ENCODE peak calls at places on chromosomes 2 and 18, in four cellular contexts. One of them, this sample, is unnamed.

GRCh38 chr2:65282492-65283053 is 54.9 kb downstream of the ACTR2 start:
- DNase-seq in spleen: no peak
- DNase-seq in tibial nerve: no peak
- DNase-seq in fibroblast of lung: no peak
- DNase-seq in this sample: no peak

GRCh38 chr2:132384491-132385186 is 32.0 kb upstream of the GPR39 start:
- DNase-seq in spleen: no peak
- DNase-seq in tibial nerve: no peak
- DNase-seq in fibroblast of lung: no peak
- DNase-seq in this sample: no peak

GRCh38 chr18:77262655-77263470 is 13.2 kb downstream of the GALR1 start:
- DNase-seq in spleen: no peak
- DNase-seq in tibial nerve: no peak
- DNase-seq in fibroblast of lung: no peak
- DNase-seq in this sample: peak; percentile 44

GRCh38 chr18:12776821-12777471 is 74.1 kb downstream of the PSMG2 start:
- DNase-seq in spleen: peak; percentile 77
- DNase-seq in tibial nerve: no peak
- DNase-seq in fibroblast of lung: no peak
- DNase-seq in this sample: no peak

GRCh38 chr2:17373041-17373440 is 145.2 kb downstream of the RAD51AP2 start:
- DNase-seq in spleen: no peak
- DNase-seq in tibial nerve: no peak
- DNase-seq in fibroblast of lung: peak; percentile 34
- DNase-seq in this sample: no peak

GRCh38 chr2:86790828-86791561 is at the start of gene CD8A:
- DNase-seq in spleen: peak; percentile 85
- DNase-seq in tibial nerve: no peak
- DNase-seq in fibroblast of lung: peak; percentile 20
- DNase-seq in this sample: no peak

GRCh38 chr2:5474716-5475115 is 217.5 kb upstream of the SOX11 start:
- DNase-seq in spleen: no peak
- DNase-seq in tibial nerve: no peak
- DNase-seq in fibroblast of lung: no peak
- DNase-seq in this sample: no peak

GRCh38 chr2:223270538-223270937 is 218.5 kb downstream of the KCNE4 start:
- DNase-seq in spleen: no peak
- DNase-seq in tibial nerve: no peak
- DNase-seq in fibroblast of lung: no peak
- DNase-seq in this sample: no peak

GRCh38 chr2:186256540-186256939 is 229.5 kb upstream of the ZC3H15 start:
- DNase-seq in spleen: no peak
- DNase-seq in tibial nerve: no peak
- DNase-seq in fibroblast of lung: peak; percentile 66
- DNase-seq in this sample: no peak

GRCh38 chr2:161306919-161307318 is 1.3 kb upstream of the PSMD14 start:
- DNase-seq in spleen: no peak
- DNase-seq in tibial nerve: no peak
- DNase-seq in fibroblast of lung: no peak
- DNase-seq in this sample: no peak

GRCh38 chr2:238104071-238104511 is 4.0 kb downstream of the ESPNL start:
- DNase-seq in spleen: peak; percentile 69
- DNase-seq in tibial nerve: peak; percentile 1
- DNase-seq in fibroblast of lung: no peak
- DNase-seq in this sample: no peak

GRCh38 chr2:225735844-225736243 is 336.3 kb downstream of the NYAP2 start:
- DNase-seq in spleen: no peak
- DNase-seq in tibial nerve: no peak
- DNase-seq in fibroblast of lung: peak; percentile 97
- DNase-seq in this sample: no peak

GRCh38 chr2:240833724-240834285 is 13.8 kb upstream of the KIF1A start:
- DNase-seq in spleen: no peak
- DNase-seq in tibial nerve: no peak
- DNase-seq in fibroblast of lung: no peak
- DNase-seq in this sample: no peak

GRCh38 chr2:61470122-61470951 is 550 bp downstream of the USP34 start:
- DNase-seq in spleen: peak; percentile 96
- DNase-seq in tibial nerve: peak; percentile 80
- DNase-seq in fibroblast of lung: no peak
- DNase-seq in this sample: peak; percentile 84

GRCh38 chr2:217095511-217096205 is 235.8 kb upstream of the TNP1 start:
- DNase-seq in spleen: no peak
- DNase-seq in tibial nerve: no peak
- DNase-seq in fibroblast of lung: no peak
- DNase-seq in this sample: no peak

GRCh38 chr2:11977766-11978524 is 231.5 kb downstream of the LPIN1 start:
- DNase-seq in spleen: no peak
- DNase-seq in tibial nerve: no peak
- DNase-seq in fibroblast of lung: no peak
- DNase-seq in this sample: peak; percentile 33

GRCh38 chr18:68676913-68677312 is 38.0 kb downstream of the TMX3 start:
- DNase-seq in spleen: no peak
- DNase-seq in tibial nerve: no peak
- DNase-seq in fibroblast of lung: peak; percentile 39
- DNase-seq in this sample: no peak

GRCh38 chr2:14827226-14828023 is 194.9 kb downstream of the LRATD1 start:
- DNase-seq in spleen: no peak
- DNase-seq in tibial nerve: no peak
- DNase-seq in fibroblast of lung: no peak
- DNase-seq in this sample: no peak

GRCh38 chr2:219452361-219453317 is 18.0 kb downstream of the SPEG start:
- DNase-seq in spleen: no peak
- DNase-seq in tibial nerve: no peak
- DNase-seq in fibroblast of lung: peak; percentile 90
- DNase-seq in this sample: peak; percentile 93

GRCh38 chr2:98134138-98134537 is 47.2 kb downstream of the VWA3B start:
- DNase-seq in spleen: peak; percentile 87
- DNase-seq in tibial nerve: no peak
- DNase-seq in fibroblast of lung: no peak
- DNase-seq in this sample: no peak

GRCh38 chr18:46627136-46627535 is 29.9 kb downstream of the LOXHD1 start:
- DNase-seq in spleen: no peak
- DNase-seq in tibial nerve: no peak
- DNase-seq in fibroblast of lung: no peak
- DNase-seq in this sample: no peak

GRCh38 chr2:124281556-124281955 is 256.5 kb downstream of the CNTNAP5 start:
- DNase-seq in spleen: no peak
- DNase-seq in tibial nerve: peak; percentile 15
- DNase-seq in fibroblast of lung: no peak
- DNase-seq in this sample: no peak

DNA sequence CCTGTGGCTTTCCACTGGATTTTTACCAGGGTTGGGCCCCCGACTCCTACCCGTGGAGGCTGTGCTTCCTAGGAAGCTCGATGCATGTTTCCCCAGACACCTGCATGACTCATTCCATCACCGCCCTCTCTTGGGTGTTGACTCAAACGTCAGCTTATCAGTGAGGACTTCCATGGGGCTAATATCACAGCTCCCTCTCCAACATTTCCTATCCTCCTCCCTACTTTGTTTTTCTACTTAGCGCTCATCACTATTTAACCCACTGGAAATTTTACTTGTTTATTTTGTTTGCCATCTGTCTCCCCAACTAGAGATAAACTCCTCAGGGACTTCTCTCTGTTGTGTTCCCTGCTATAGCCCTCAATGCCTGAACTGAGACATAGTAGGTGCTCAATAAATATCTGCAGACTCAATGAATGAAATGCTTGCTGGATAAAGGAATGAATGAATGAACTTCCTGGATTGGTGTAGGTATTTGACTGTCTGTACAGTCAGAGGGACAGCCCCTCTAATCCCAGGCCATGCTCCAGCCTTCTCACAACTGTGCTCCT is 89.7 kb upstream of the MSH2 start:
- DNase-seq in spleen: peak; percentile 43
- DNase-seq in tibial nerve: no peak
- DNase-seq in fibroblast of lung: no peak
- DNase-seq in this sample: peak; percentile 39
- H3K4me1 ChIP-seq in spleen: peaks cover 40% of the 10 kb centered on the region
- H3K4me1 ChIP-seq in tibial nerve: peaks cover 14% of the 10 kb centered on the region
- H3K4me1 ChIP-seq in fibroblast of lung: peaks cover 5% of the 10 kb centered on the region
- H3K4me1 ChIP-seq in this sample: peaks cover 26% of the 10 kb centered on the region

GRCh38 chr2:20050712-20051517 is 513 bp downstream of the LAPTM4A start:
- DNase-seq in spleen: peak; percentile 84
- DNase-seq in tibial nerve: no peak
- DNase-seq in fibroblast of lung: peak; percentile 78
- DNase-seq in this sample: peak; percentile 54
- H3K4me1 ChIP-seq in spleen: peaks cover 57% of the 10 kb centered on the region
- H3K4me1 ChIP-seq in tibial nerve: peaks cover 14% of the 10 kb centered on the region
- H3K4me1 ChIP-seq in fibroblast of lung: peaks cover 3% of the 10 kb centered on the region
- H3K4me1 ChIP-seq in this sample: peaks cover under 1% of the 10 kb centered on the region

GRCh38 chr2:68762665-68763064 is 28.1 kb downstream of the ARHGAP25 start:
- DNase-seq in spleen: no peak
- DNase-seq in tibial nerve: no peak
- DNase-seq in fibroblast of lung: no peak
- DNase-seq in this sample: no peak
- H3K4me1 ChIP-seq in spleen: peaks cover 97% of the 10 kb centered on the region
- H3K4me1 ChIP-seq in tibial nerve: peaks cover 17% of the 10 kb centered on the region
- H3K4me1 ChIP-seq in fibroblast of lung: peaks cover 9% of the 10 kb centered on the region
- H3K4me1 ChIP-seq in this sample: no peaks in the 10 kb centered on the region

DNA sequence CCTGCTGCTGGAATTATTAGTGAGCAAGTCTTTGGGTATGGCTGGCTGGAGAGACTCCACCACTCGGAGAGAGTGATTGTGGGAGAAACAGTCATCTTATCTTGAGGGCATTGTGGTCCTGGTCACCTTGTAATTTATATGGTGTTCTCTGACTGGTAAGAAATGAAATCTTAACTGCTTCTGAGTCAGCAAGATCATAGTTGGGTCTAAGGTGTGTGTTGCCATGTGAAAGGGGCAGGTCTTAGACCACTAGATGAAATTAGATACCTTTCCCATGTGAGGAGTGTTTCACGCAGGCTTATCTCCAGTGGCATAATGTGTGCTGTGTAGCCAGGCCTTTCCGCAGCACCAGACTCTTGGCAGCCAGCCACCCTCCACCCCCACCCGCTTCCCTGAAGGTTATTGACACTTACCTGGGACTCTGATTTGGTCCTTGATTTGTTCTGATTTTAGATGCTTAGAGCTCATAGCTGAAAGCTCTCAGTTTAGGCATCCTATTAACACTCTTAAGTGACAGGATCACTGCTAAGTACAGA is 7.7 kb downstream of the MAPRE3 start:
- DNase-seq in spleen: no peak
- DNase-seq in tibial nerve: no peak
- DNase-seq in fibroblast of lung: no peak
- DNase-seq in this sample: peak; percentile 81
- H3K4me1 ChIP-seq in spleen: peaks cover 5% of the 10 kb centered on the region
- H3K4me1 ChIP-seq in tibial nerve: peaks cover 5% of the 10 kb centered on the region
- H3K4me1 ChIP-seq in fibroblast of lung: peaks cover 2% of the 10 kb centered on the region
- H3K4me1 ChIP-seq in this sample: peaks cover 40% of the 10 kb centered on the region

DNA sequence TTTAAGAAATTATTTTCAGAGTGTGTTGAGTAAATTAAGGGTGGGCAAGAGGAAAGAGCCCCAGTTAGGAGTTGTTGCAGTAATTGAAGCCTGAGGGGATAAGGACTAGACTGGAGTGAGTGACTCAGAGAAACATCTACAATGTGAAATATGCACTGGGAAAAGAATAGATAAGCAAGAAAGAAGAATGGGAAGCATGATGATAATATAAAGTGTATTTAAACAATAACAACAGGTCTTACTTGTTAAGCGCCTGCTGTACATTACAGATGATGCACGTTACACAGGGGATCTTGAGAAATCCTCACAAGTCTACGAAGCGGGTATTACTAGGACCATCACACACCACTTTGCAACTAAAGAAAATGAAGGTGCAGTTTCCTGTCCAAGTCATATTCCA is 73.6 kb upstream of the STK17B start:
- DNase-seq in spleen: no peak
- DNase-seq in tibial nerve: no peak
- DNase-seq in fibroblast of lung: no peak
- DNase-seq in this sample: no peak
- H3K4me1 ChIP-seq in spleen: peaks cover 99% of the 10 kb centered on the region
- H3K4me1 ChIP-seq in tibial nerve: peaks cover 29% of the 10 kb centered on the region
- H3K4me1 ChIP-seq in fibroblast of lung: peaks cover 6% of the 10 kb centered on the region
- H3K4me1 ChIP-seq in this sample: peaks cover 6% of the 10 kb centered on the region